ENCODE peak calls at places on chromosome 2, in ten cellular contexts. F, W, G, Q, T, H, Z, V, O and A are unnamed samples.

GRCh38 chr2:240999001-240999791 is 778 bp downstream of the SNED1 start:
- DNase-seq in F (no peak), W (peak), G (no peak), Q (peak), T (peak), H (no peak), Z (peak), V (peak), O (no peak), A (peak)

GRCh38 chr2:50691518-50691917 is 340.4 kb downstream of the NRXN1 start:
- DNase-seq in F (no peak), W (no peak), G (no peak), Q (no peak), T (no peak), H (no peak), Z (no peak), V (no peak), O (no peak), A (no peak)

GRCh38 chr2:147810883-147811765 is 33.7 kb upstream of the ACVR2A start:
- DNase-seq in F (no peak), W (no peak), G (no peak), Q (no peak), T (no peak), H (no peak), Z (no peak), V (no peak), O (no peak), A (no peak)

GRCh38 chr2:100887713-100888112 is 67.8 kb downstream of the NPAS2 start:
- DNase-seq in F (no peak), W (no peak), G (no peak), Q (no peak), T (peak), H (no peak), Z (no peak), V (peak), O (no peak), A (no peak)

GRCh38 chr2:218028189-218028495 is 25.3 kb upstream of the TNS1 start:
- DNase-seq in F (no peak), W (no peak), G (no peak), Q (no peak), T (no peak), H (no peak), Z (peak), V (peak), O (no peak), A (peak)

GRCh38 chr2:81495556-81495955 is 1191.0 kb upstream of the LRRTM1 start:
- DNase-seq in F (no peak), W (no peak), G (no peak), Q (no peak), T (no peak), H (no peak), Z (no peak), V (no peak), O (no peak), A (no peak)

GRCh38 chr2:139946690-139947089 is 1166.5 kb upstream of the NXPH2 start:
- DNase-seq in F (no peak), W (no peak), G (no peak), Q (no peak), T (no peak), H (no peak), Z (no peak), V (no peak), O (peak), A (no peak)

GRCh38 chr2:69013837-69014796 is 1.1 kb downstream of the ANTXR1 start:
- DNase-seq in F (peak), W (peak), G (no peak), Q (no peak), T (no peak), H (no peak), Z (no peak), V (no peak), O (no peak), A (no peak)

GRCh38 chr2:88080545-88080944 is 12.9 kb downstream of the SMYD1 start:
- DNase-seq in F (no peak), W (no peak), G (no peak), Q (no peak), T (no peak), H (no peak), Z (no peak), V (no peak), O (no peak), A (no peak)

GRCh38 chr2:133439281-133439920 is 128.9 kb downstream of the NCKAP5 start:
- DNase-seq in F (no peak), W (no peak), G (no peak), Q (no peak), T (no peak), H (no peak), Z (no peak), V (no peak), O (no peak), A (no peak)

GRCh38 chr2:85166021-85166420 is 32.8 kb downstream of the TCF7L1 start:
- DNase-seq in F (no peak), W (no peak), G (no peak), Q (no peak), T (no peak), H (no peak), Z (no peak), V (no peak), O (no peak), A (no peak)

GRCh38 chr2:230739961-230740360 is 27.3 kb downstream of the CAB39 start:
- DNase-seq in F (no peak), W (no peak), G (no peak), Q (no peak), T (no peak), H (no peak), Z (no peak), V (no peak), O (no peak), A (no peak)

GRCh38 chr2:112979731-112980130 is 1.9 kb downstream of the IL36G start:
- DNase-seq in F (no peak), W (no peak), G (no peak), Q (no peak), T (no peak), H (no peak), Z (no peak), V (no peak), O (no peak), A (no peak)

GRCh38 chr2:214410128-214410775 is 602 bp upstream of the VWC2L start:
- DNase-seq in F (no peak), W (no peak), G (no peak), Q (no peak), T (no peak), H (no peak), Z (no peak), V (no peak), O (no peak), A (no peak)

GRCh38 chr2:16072638-16073290 is 132.4 kb downstream of the MYCN start:
- DNase-seq in F (no peak), W (no peak), G (no peak), Q (no peak), T (no peak), H (no peak), Z (no peak), V (no peak), O (no peak), A (no peak)

GRCh38 chr2:174158003-174158402 is 90.3 kb downstream of the OLA1 start:
- DNase-seq in F (no peak), W (no peak), G (peak), Q (no peak), T (peak), H (peak), Z (no peak), V (no peak), O (peak), A (no peak)

GRCh38 chr2:162242586-162243304 is 500 bp downstream of the FAP start:
- DNase-seq in F (peak), W (no peak), G (no peak), Q (no peak), T (no peak), H (no peak), Z (no peak), V (no peak), O (no peak), A (no peak)

GRCh38 chr2:206442854-206443734 is at the start of gene ADAM23:
- DNase-seq in F (peak), W (peak), G (peak), Q (no peak), T (no peak), H (peak), Z (no peak), V (no peak), O (no peak), A (no peak)

GRCh38 chr2:38600242-38600891 is 2.4 kb downstream of the HNRNPLL start:
- DNase-seq in F (no peak), W (no peak), G (no peak), Q (no peak), T (peak), H (peak), Z (no peak), V (no peak), O (no peak), A (peak)

GRCh38 chr2:20450201-20451108 is 3.6 kb downstream of the RHOB start:
- DNase-seq in F (peak), W (peak), G (no peak), Q (peak), T (peak), H (no peak), Z (no peak), V (peak), O (no peak), A (peak)

GRCh38 chr2:160970052-160970846 is 190.0 kb upstream of the TANK start:
- DNase-seq in F (peak), W (peak), G (peak), Q (no peak), T (peak), H (peak), Z (no peak), V (no peak), O (peak), A (no peak)

GRCh38 chr2:219835493-219835892 is 208.1 kb downstream of the SLC4A3 start:
- DNase-seq in F (no peak), W (no peak), G (no peak), Q (no peak), T (no peak), H (no peak), Z (no peak), V (no peak), O (no peak), A (no peak)

GRCh38 chr2:191247381-191248057 is 2.3 kb downstream of the MYO1B start:
- DNase-seq in F (peak), W (peak), G (peak), Q (peak), T (peak), H (peak), Z (peak), V (no peak), O (peak), A (no peak)

GRCh38 chr2:45010706-45011036 is 1.4 kb upstream of the SIX2 start:
- DNase-seq in F (no peak), W (no peak), G (no peak), Q (no peak), T (no peak), H (no peak), Z (no peak), V (no peak), O (no peak), A (no peak)

GRCh38 chr2:118310016-118310877 is 222.0 kb downstream of the INSIG2 start:
- DNase-seq in F (peak), W (no peak), G (no peak), Q (no peak), T (no peak), H (peak), Z (no peak), V (no peak), O (no peak), A (no peak)

GRCh38 chr2:207616185-207616584 is 9.0 kb downstream of the METTL21A start:
- DNase-seq in F (peak), W (no peak), G (no peak), Q (no peak), T (no peak), H (no peak), Z (no peak), V (no peak), O (no peak), A (no peak)

GRCh38 chr2:143807192-143807591 is 678.0 kb downstream of the ARHGAP15 start:
- DNase-seq in F (peak), W (no peak), G (no peak), Q (no peak), T (no peak), H (no peak), Z (no peak), V (no peak), O (no peak), A (no peak)

GRCh38 chr2:190996338-190996946 is 17.5 kb downstream of the STAT1 start:
- DNase-seq in F (peak), W (no peak), G (peak), Q (no peak), T (peak), H (peak), Z (no peak), V (no peak), O (no peak), A (no peak)

GRCh38 chr2:31523871-31524492 is 56.8 kb downstream of the SRD5A2 start:
- DNase-seq in F (peak), W (peak), G (peak), Q (no peak), T (peak), H (peak), Z (no peak), V (no peak), O (peak), A (no peak)

GRCh38 chr2:20330202-20330601 is 20.4 kb downstream of the PUM2 start:
- DNase-seq in F (no peak), W (no peak), G (no peak), Q (no peak), T (no peak), H (no peak), Z (no peak), V (no peak), O (no peak), A (no peak)

GRCh38 chr2:151803811-151804210 is 24.4 kb downstream of the ARL5A start:
- DNase-seq in F (no peak), W (no peak), G (no peak), Q (no peak), T (no peak), H (no peak), Z (no peak), V (no peak), O (no peak), A (no peak)

GRCh38 chr2:12809526-12809925 is 92.8 kb downstream of the TRIB2 start:
- DNase-seq in F (no peak), W (no peak), G (no peak), Q (peak), T (no peak), H (no peak), Z (no peak), V (no peak), O (no peak), A (no peak)

GRCh38 chr2:201259216-201259615 is 1.1 kb upstream of the CASP8 start:
- DNase-seq in F (no peak), W (no peak), G (no peak), Q (no peak), T (no peak), H (peak), Z (no peak), V (no peak), O (no peak), A (no peak)

GRCh38 chr2:201261471-201261870 is 1.1 kb downstream of the CASP8 start:
- DNase-seq in F (no peak), W (no peak), G (no peak), Q (no peak), T (no peak), H (no peak), Z (peak), V (no peak), O (no peak), A (peak)

GRCh38 chr2:201261911-201262310 is 1.6 kb downstream of the CASP8 start:
- DNase-seq in F (no peak), W (no peak), G (no peak), Q (no peak), T (no peak), H (no peak), Z (no peak), V (no peak), O (no peak), A (no peak)

GRCh38 chr2:201258666-201258999 is 1.7 kb upstream of the CASP8 start:
- DNase-seq in F (no peak), W (no peak), G (peak), Q (no peak), T (no peak), H (no peak), Z (no peak), V (no peak), O (no peak), A (no peak)

DNA sequence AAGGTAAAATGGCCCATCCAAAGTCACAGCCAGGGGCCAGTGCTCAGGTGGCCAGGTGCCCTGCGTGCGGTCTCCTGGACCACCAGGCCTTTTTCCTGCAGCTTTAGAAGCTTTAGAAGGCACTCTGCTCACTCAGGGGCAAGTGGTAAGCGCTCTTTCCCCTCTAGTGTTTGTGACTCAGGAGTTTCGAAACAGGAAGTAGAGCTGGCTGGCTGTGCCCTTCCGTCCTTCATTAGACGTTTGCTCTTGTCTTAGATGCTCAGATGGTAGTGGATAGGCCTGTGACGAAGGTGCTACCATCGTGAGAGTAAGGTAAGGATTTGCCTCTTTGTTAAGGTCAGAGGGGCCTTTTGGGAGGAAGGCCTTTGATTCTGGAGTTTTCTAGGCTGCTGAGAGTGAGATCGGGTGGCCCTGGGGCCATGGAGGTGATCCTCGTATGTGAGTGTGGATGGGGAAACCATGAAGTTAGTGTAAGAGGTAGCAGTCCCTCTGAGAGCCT is at the start of gene CASP8:
- DNase-seq in F (peak), W (peak), G (no peak), Q (peak), T (no peak), H (peak), Z (no peak), V (no peak), O (no peak), A (peak)
- TF ChIP-seq POLR2A in F (no peak), W (no peak), G (no peak), Q (peak), T (peak), H (peak), Z (peak), V (no peak), O (no peak), A (peak)

DNA sequence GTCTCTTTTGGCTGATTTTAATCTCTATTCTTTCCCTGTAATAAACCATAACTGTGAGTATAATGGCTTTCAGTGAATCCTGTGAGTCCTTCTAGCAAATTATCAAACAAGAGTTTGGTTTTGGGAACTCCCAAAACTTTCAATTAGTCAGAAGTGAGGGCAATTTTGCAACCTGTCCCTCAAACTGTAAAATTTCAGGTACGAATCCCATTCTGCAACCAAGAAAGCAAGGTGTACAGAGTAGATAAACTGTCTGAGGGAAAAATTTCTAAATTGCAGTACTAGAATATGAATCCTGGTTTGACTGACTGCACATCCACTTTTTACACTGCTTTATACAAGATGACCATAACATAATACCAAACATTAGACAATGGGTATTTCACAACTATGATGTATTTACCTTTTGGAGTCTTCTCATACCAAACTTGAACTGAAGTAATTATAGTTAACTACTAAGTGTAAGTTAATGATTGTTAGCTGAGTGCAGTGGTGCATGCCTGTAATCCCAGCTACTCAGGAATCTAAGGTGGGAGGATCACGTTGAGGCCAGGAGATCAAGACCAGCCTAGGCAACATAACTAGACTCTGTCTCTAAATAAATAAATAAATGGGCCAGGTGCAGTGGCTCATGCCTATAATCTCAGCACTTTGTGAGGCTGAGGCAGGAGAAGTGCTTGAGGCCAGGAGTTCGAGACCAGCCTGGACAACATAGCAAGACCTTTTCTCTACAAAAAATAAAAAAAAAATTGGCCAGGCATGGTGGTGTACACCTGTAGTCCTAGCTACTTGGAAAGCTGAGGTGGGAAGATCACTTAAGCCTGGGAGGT is 44.8 kb upstream of the ORC2 start:
- DNase-seq in F (no peak), W (no peak), G (no peak), Q (no peak), T (no peak), H (no peak), Z (no peak), V (no peak), O (no peak), A (no peak)
- H3K27ac ChIP-seq in F (no peak), W (no peak), G (peak), Q (no peak), T (no peak), H (no peak), Z (peak), V (no peak), O (no peak), A (no peak)

DNA sequence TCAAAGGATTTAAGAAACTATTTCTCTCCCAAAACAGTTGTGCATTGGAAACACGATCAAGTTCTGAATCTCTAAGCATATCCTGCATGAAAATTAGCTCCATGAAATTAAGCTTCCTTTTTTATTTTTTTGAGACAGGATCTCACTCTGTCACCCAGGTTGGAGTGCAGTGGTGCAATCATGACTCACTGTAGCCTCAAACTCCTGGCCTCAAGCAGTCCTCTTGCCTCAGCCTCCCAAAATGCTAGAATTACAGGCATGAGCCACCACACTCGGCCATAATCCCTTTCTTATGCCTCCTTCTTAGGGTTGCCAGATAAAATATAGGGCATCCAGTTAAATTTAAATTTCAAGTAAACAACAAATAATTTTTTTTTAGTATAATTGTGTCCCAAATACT is 124.4 kb downstream of the ARL4C start:
- DNase-seq in F (no peak), W (no peak), G (no peak), Q (no peak), T (no peak), H (no peak), Z (no peak), V (no peak), O (no peak), A (no peak)
- H3K4me3 ChIP-seq in F (no peak), W (no peak), G (no peak), Q (no peak), T (no peak), H (no peak), Z (no peak), V (no peak), O (no peak), A (no peak)

GRCh38 chr2:29011650-29012060 is 30.6 kb downstream of the TOGARAM2 start:
- DNase-seq in F (no peak), W (no peak), G (no peak), Q (no peak), T (peak), H (no peak), Z (no peak), V (no peak), O (no peak), A (peak)
- TF ChIP-seq POLR2A in F (no peak), W (no peak), G (no peak), Q (no peak), T (no peak), H (no peak), Z (no peak), V (no peak), O (no peak), A (no peak)

DNA sequence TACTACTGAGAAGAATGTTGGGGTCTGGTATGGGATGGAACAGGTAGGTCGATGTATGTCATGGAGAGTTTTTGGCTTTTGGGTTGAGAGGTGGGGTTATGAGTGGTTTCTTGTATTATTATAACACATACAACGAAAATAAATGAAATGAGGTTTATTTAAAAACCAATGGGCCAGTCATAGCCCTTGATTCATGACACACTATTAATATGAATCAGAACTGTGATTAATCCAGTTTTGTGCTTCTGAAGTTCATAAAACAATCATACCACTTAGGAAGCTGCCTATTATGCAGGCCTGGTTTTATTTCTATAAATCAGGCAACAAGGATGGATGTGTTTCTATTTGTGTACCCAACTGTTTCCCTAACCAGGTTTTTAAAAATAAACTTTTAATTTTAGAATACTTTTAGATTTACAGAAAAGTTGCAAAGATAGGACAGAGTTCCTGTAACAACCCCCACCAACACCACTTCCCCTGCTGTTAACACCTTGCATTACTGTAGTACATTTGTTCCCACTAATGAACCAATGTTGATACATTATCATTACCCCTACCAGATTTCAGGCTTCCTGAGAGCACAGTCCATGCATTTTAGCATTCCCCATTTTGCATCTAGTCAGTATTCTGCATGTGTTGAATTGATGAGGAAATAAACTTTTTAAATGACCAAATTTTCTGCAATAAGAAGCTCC is 37.5 kb upstream of the NCOA1 start:
- DNase-seq in F (no peak), W (no peak), G (no peak), Q (no peak), T (no peak), H (no peak), Z (no peak), V (no peak), O (no peak), A (no peak)
- H3K27ac ChIP-seq in F (no peak), W (peak), G (no peak), Q (no peak), T (no peak), H (no peak), Z (no peak), V (peak), O (no peak), A (no peak)